ENCODE peak calls at places on chromosomes 11 and 22, in five cellular contexts. C is tibial nerve, N is ovary, L is sigmoid colon, D is A549. X is an unnamed sample.

GRCh38 chr22:45992737-45993136 is 15.8 kb upstream of the WNT7B start:
- DNase-seq in D (no peak), L (no peak), C (no peak), N (no peak), X (no peak)

GRCh38 chr22:39091136-39092081 is 5.6 kb upstream of the APOBEC3H start:
- DNase-seq in N (no peak), C (no peak), L (no peak), D (no peak), X (no peak)

GRCh38 chr11:85752890-85753581 is 57.9 kb downstream of the SYTL2 start:
- DNase-seq in L (no peak), N (no peak), D (no peak), C (no peak), X (no peak)

GRCh38 chr11:70455354-70455753 is 57.0 kb downstream of the CTTN start:
- DNase-seq in N (no peak), D (no peak), L (no peak), C (no peak), X (no peak)

GRCh38 chr11:75924966-75925784 is 110.2 kb downstream of the UVRAG start:
- DNase-seq in C (no peak), L (no peak), N (no peak), D (no peak), X (no peak)

GRCh38 chr11:27116684-27117083 is 76.1 kb downstream of the BBOX1 start:
- DNase-seq in D (no peak), L (no peak), C (no peak), N (no peak), X (no peak)

GRCh38 chr11:64093233-64094039 is 57.7 kb downstream of the FLRT1 start:
- DNase-seq in D (no peak), N (no peak), L (no peak), C (no peak), X (no peak)

GRCh38 chr11:75198278-75198948 is 42.2 kb upstream of the TPBGL start:
- DNase-seq in N (no peak), L (peak), C (no peak), D (no peak), X (no peak)

GRCh38 chr22:24554316-24555159 is at the start of gene GUCD1:
- DNase-seq in C (no peak), L (no peak), N (peak), D (no peak), X (no peak)

GRCh38 chr11:45211732-45212131 is 65.3 kb downstream of the PRDM11 start:
- DNase-seq in C (no peak), N (no peak), L (peak), D (no peak), X (no peak)

GRCh38 chr22:35394011-35394312 is 6.0 kb upstream of the MCM5 start:
- DNase-seq in D (no peak), L (no peak), N (peak), C (no peak), X (no peak)

GRCh38 chr11:119193001-119193400 is 7.7 kb downstream of the NHERF4 start:
- DNase-seq in L (no peak), C (no peak), N (no peak), D (no peak), X (no peak)

GRCh38 chr22:16586991-16587390 is 5.6 kb downstream of the CCT8L2 start:
- DNase-seq in L (no peak), D (no peak), C (no peak), N (no peak), X (no peak)

GRCh38 chr22:26588749-26589366 is 1.1 kb downstream of the TPST2 start:
- DNase-seq in N (no peak), C (no peak), D (no peak), L (no peak), X (no peak)

GRCh38 chr22:50678651-50679521 is 6.3 kb downstream of the SHANK3 start:
- DNase-seq in C (no peak), N (no peak), L (no peak), D (no peak), X (no peak)

GRCh38 chr11:1085440-1086170 is 10.9 kb downstream of the MUC2 start:
- DNase-seq in C (no peak), N (peak), L (peak), D (no peak), X (peak)
- H3K4me3 ChIP-seq in C (no peak), N (no peak), L (no peak), D (no peak), X (no peak)

DNA sequence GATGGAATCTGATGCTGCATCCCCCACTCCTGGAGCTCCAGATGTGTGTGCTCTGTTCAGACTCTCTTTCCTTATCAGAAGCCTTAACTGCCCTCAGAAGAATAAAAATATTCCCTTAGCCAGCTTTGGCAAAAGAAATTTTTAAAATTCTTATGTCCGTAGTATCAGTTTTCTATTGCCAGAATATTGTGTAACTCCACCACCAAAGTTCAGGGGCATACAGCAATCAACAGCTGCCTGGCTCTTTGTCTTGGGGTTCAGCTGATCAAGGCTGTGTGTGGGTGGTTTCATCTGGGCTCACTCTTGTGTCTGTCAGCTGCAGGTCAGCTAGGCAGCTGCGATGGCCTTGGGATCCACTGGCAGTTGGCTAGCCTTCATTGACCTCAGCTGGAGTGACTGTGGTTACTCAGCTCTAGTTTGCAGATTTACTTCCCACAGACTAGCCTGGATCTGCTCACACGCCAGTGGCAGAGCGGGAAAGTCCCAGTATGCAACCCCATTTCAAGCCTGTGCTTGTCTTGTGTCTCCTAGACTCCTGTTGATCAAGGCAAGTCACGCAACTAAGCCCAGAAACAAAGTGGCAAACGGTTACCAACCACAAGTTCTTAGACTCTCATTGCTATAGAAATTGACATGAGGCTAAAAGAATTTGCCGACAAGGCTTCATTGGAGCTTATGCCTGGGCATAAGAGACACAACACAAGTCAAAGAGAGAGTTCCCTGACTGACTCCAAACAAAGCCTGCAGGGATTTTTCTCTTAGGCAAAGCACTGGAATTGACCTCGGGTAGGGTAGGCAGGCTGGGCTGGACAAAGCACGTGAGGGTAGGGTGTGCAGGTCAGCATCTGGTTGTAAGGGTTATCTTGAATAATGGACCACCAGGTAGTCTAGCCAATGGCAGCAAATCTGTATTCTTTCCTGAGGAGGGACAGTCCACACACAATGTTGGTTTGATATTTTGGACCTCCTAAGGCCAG is 7.5 kb downstream of the TMEM138 start:
- DNase-seq in N (peak), L (peak), D (no peak), C (peak), X (peak)
- TF ChIP-seq EP300 in N (no peak), L (no peak), D (no peak), C (no peak), X (no peak)

GRCh38 chr11:69088676-69089146 is 40.0 kb downstream of the TPCN2 start:
- DNase-seq in N (peak), C (peak), L (peak), D (peak), X (peak)
- H3K4me3 ChIP-seq in N (no peak), C (no peak), L (no peak), D (no peak), X (no peak)

GRCh38 chr11:69257838-69258658 is 35.9 kb upstream of the MYEOV start:
- DNase-seq in C (no peak), L (peak), N (no peak), D (no peak), X (no peak)
- TF ChIP-seq EP300 in C (no peak), L (no peak), N (no peak), D (no peak), X (no peak)

DNA sequence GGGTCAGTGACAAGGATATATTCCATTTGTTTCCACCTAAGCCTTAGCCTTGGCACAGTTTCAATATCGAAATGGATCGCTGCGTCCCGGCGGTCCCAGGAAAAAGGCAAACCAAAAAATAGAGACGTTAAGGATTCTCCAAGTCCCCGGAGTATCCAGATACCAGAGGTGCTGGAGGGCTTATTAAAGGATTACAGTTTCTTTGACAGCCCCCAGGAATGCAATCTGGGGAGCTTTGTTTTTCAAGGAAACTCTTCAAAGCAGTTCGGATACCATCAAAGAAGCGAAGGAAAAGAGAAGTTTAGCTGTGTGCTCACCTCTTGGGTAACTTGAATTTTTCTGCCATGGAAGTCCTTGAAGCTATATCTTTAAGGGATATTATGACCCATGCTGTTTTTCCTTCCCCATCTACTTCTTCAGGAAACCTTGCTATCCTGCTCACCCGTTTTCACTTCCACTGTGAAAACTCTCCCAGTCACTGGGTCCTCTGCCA is 600 bp upstream of the GPR83 start:
- DNase-seq in N (no peak), C (no peak), D (no peak), L (no peak), X (no peak)
- H3K4me3 ChIP-seq in N (no peak), C (no peak), D (peak), L (peak), X (no peak)

GRCh38 chr22:32576553-32577255 is 102.1 kb downstream of the FBXO7 start:
- DNase-seq in C (no peak), L (no peak), D (no peak), N (no peak), X (no peak)
- TF ChIP-seq EP300 in C (no peak), L (no peak), D (no peak), N (no peak), X (no peak)